ENCODE peak calls at places on chromosomes 5 and 9, in seven cellular contexts. O is Peyer's patch, D is A673, K is colonic mucosa, I is GM23248, H is tibial nerve, F is cardiac fibroblast. V is an unnamed sample.
A peak's percentile ranks its signal among the peaks of the same experiment; 100 is the strongest.

GRCh38 chr5:163846512-163846911 is 341.1 kb downstream of the MAT2B start:
- DNase-seq in O (no peak), D (no peak), K (no peak), I (no peak), H (no peak), F (peak; percentile 57), V (peak; percentile 12)

GRCh38 chr9:113456235-113456634 is 7.3 kb upstream of the RGS3 start:
- DNase-seq in O (no peak), D (no peak), K (no peak), I (peak; percentile 54), H (no peak), F (peak; percentile 40), V (no peak)

GRCh38 chr9:35552837-35553236 is 52.2 kb upstream of the TESK1 start:
- DNase-seq in O (no peak), D (no peak), K (no peak), I (peak; percentile 40), H (no peak), F (no peak), V (no peak)

GRCh38 chr9:128091144-128091543 is 23.1 kb downstream of the SLC25A25 start:
- DNase-seq in O (no peak), D (peak; percentile 82), K (no peak), I (peak; percentile 93), H (peak; percentile 76), F (peak; percentile 94), V (peak; percentile 62)

GRCh38 chr9:37998881-37999311 is 70.1 kb downstream of the SHB start:
- DNase-seq in O (peak; percentile 21), D (peak; percentile 55), K (no peak), I (peak; percentile 47), H (no peak), F (no peak), V (peak; percentile 40)

GRCh38 chr5:38509185-38509584 is 47.3 kb downstream of the LIFR start:
- DNase-seq in O (no peak), D (peak; percentile 58), K (no peak), I (peak; percentile 72), H (no peak), F (peak; percentile 73), V (peak; percentile 17)

GRCh38 chr9:15239816-15240215 is 67.2 kb downstream of the TTC39B start:
- DNase-seq in O (no peak), D (no peak), K (no peak), I (peak; percentile 65), H (no peak), F (peak; percentile 38), V (no peak)

GRCh38 chr5:74625742-74626241 is 14.7 kb downstream of the ENC1 start:
- DNase-seq in O (no peak), D (peak; percentile 62), K (no peak), I (no peak), H (no peak), F (peak; percentile 82), V (peak; percentile 79)

GRCh38 chr5:151214614-151215545 is 9.0 kb downstream of the CCDC69 start:
- DNase-seq in O (no peak), D (no peak), K (no peak), I (no peak), H (no peak), F (no peak), V (no peak)

GRCh38 chr5:66779535-66779934 is 183.3 kb downstream of the MAST4 start:
- DNase-seq in O (no peak), D (no peak), K (no peak), I (peak; percentile 50), H (no peak), F (no peak), V (no peak)

GRCh38 chr9:5384436-5384835 is 44.8 kb upstream of the RLN1 start:
- DNase-seq in O (no peak), D (no peak), K (no peak), I (no peak), H (no peak), F (no peak), V (no peak)

GRCh38 chr5:100479079-100479688 is 56.0 kb upstream of the FAM174A start:
- DNase-seq in O (no peak), D (peak; percentile 2), K (no peak), I (peak; percentile 28), H (no peak), F (peak; percentile 14), V (peak; percentile 50)

GRCh38 chr5:177473461-177473991 is at the start of gene DBN1:
- DNase-seq in O (no peak), D (peak; percentile 72), K (no peak), I (peak; percentile 87), H (no peak), F (peak; percentile 66), V (no peak)

GRCh38 chr5:1414311-1415058 is 30.8 kb downstream of the SLC6A3 start:
- DNase-seq in O (no peak), D (no peak), K (no peak), I (peak; percentile 4), H (no peak), F (no peak), V (no peak)

GRCh38 chr9:91214086-91214485 is 147.6 kb downstream of the AUH start:
- DNase-seq in O (no peak), D (peak; percentile 23), K (no peak), I (peak; percentile 48), H (no peak), F (peak; percentile 32), V (no peak)

GRCh38 chr9:91211919-91212318 is 149.8 kb downstream of the AUH start:
- DNase-seq in O (no peak), D (no peak), K (no peak), I (peak; percentile 45), H (no peak), F (no peak), V (no peak)

GRCh38 chr9:91214867-91215266 is 146.9 kb downstream of the AUH start:
- DNase-seq in O (no peak), D (no peak), K (no peak), I (no peak), H (no peak), F (no peak), V (no peak)

GRCh38 chr9:91211414-91211813 is 150.3 kb downstream of the AUH start:
- DNase-seq in O (no peak), D (no peak), K (no peak), I (no peak), H (no peak), F (no peak), V (no peak)

DNA sequence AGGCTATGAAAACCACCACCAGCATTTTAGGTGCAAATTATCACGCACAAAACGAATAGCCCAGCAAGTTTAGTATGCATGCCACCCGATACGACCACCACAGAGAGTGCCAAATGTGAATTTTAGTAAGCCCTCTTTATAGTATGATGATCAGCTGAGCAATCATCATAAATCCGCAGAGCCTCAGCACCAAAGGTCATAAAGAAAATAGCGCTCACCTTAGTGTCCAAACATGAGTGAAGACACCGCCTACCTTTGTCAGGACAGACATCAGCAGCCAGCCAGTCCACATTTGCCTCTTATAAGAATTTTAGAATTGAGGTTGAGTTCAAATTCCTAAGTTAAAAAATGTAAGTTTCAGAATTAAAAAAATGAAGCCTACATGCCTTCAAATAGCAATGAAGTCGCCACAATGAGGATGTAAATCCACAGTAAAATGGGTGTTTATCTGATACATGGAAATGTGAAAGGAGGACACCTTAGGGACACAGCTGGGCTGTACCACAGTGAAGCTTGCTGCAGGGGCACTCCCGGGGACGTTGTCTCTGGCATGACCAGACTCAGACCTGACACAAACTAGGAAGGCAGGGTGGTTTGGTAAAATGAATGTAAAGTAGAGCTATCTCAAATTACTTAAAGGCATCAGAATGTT is 149.0 kb downstream of the AUH start:
- DNase-seq in O (no peak), D (no peak), K (no peak), I (no peak), H (no peak), F (no peak), V (no peak)
- H3K4me3 ChIP-seq in O (no peak overlapping the region), D (no peak overlapping the region), K (no peak overlapping the region), I (peak overlapping the region; percentile 66), H (no peak overlapping the region), F (no peak overlapping the region), V (no peak overlapping the region)

DNA sequence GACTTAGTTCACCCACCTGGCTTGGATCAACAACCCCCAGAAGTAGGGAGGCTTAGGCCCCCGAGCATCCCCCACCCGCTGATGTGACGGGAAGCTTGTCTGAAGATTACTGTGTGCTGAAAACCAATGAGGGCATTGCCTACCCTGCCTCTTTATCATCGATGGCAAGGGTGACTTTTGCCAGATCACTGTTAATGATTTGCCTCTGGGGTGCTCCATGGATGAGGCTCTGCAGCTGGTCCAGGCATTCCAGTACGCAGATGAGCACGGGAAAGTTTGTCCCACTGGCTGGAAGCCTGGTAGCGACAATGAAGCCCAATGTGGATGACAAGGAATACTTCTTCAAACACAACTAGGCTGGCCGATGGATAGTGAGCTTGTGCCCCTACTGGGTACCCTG is 22.0 kb downstream of the RUFY1 start:
- DNase-seq in O (no peak), D (no peak), K (no peak), I (no peak), H (no peak), F (no peak), V (no peak)
- H3K4me3 ChIP-seq in O (no peak overlapping the region), D (no peak overlapping the region), K (no peak overlapping the region), I (no peak overlapping the region), H (no peak overlapping the region), F (no peak overlapping the region), V (no peak overlapping the region)

GRCh38 chr5:14777187-14777586 is 94.4 kb downstream of the ANKH start:
- DNase-seq in O (no peak), D (no peak), K (no peak), I (no peak), H (no peak), F (no peak), V (no peak)

GRCh38 chr5:14776640-14777039 is 94.9 kb downstream of the ANKH start:
- DNase-seq in O (no peak), D (no peak), K (peak; percentile 49), I (no peak), H (no peak), F (no peak), V (no peak)

GRCh38 chr5:14777932-14778788 is 93.4 kb downstream of the ANKH start:
- DNase-seq in O (no peak), D (no peak), K (no peak), I (no peak), H (no peak), F (no peak), V (no peak)

GRCh38 chr5:14779975-14780374 is 91.6 kb downstream of the ANKH start:
- DNase-seq in O (no peak), D (no peak), K (no peak), I (no peak), H (no peak), F (no peak), V (peak; percentile 17)

DNA sequence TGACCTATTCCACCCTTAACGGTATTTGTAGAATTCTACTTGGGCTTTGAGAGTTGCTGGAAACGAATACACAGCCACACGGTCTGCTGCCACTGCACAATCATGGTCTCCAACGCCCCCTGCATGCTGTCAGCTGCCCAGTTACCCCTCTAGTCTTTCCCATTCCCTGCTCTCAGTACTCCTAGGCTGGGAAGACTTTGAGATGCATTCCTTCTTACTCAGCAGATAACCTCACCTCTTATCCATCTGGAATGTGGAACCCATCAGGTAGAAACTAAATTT is 92.8 kb downstream of the ANKH start:
- DNase-seq in O (no peak), D (no peak), K (no peak), I (no peak), H (no peak), F (no peak), V (no peak)
- H3K4me3 ChIP-seq in O (no peak overlapping the region), D (no peak overlapping the region), K (no peak overlapping the region), I (no peak overlapping the region), H (no peak overlapping the region), F (no peak overlapping the region), V (no peak overlapping the region)

DNA sequence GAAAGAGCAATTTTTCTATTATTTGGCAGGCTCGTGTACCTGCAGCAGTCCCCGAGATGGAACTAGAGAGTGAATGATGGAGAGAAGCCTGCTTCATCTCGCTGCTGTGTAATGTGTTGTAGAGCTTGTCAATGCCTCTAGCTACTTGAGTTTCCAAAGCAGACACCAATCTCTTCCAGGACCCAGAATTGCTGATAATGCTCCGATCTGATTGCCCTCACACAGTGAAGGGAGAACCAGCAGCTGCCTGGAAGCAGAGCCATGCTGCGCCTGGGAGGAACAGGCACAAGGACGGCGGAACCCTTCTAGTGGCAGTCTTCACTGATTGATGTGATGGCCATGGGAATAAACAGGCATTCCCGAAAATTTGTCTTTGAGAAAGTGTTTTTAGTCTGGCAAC is 288.0 kb downstream of the ICE1 start:
- DNase-seq in O (no peak), D (no peak), K (no peak), I (no peak), H (no peak), F (no peak), V (no peak)
- H3K4me3 ChIP-seq in O (no peak overlapping the region), D (no peak overlapping the region), K (no peak overlapping the region), I (no peak overlapping the region), H (no peak overlapping the region), F (no peak overlapping the region), V (no peak overlapping the region)

V was measured in mammary epithelial cell.